ENCODE peak calls at places on chromosomes 12 and 14, in seven cellular contexts. P is MM.1S, Y is NCI-H1092 treated with DMSO at 0.1 percent for 48 hours, E is T follicular helper cell, N is NCI-H2081, X is fibroblast of the aortic adventitia, H is pancreas. F is an unnamed sample.

GRCh38 chr12:111303531-111303930 is 65.4 kb downstream of the PHETA1 start:
- DNase-seq in E (no peak), H (no peak), X (no peak), Y (no peak), P (no peak), N (no peak), F (no peak)

GRCh38 chr14:74308695-74309094 is 6.0 kb upstream of the ABCD4 start:
- DNase-seq in H (no peak), Y (no peak), X (no peak), P (no peak), E (no peak), N (no peak), F (no peak)

GRCh38 chr14:23430733-23431105 is 4.7 kb downstream of the MYH7 start:
- DNase-seq in E (no peak), H (no peak), X (no peak), P (no peak), Y (peak), N (no peak), F (no peak)

GRCh38 chr12:47744005-47744651 is 14.6 kb downstream of the RAPGEF3 start:
- DNase-seq in P (peak), X (no peak), E (peak), H (no peak), N (peak), Y (peak), F (no peak)

GRCh38 chr14:91241848-91242247 is 2.7 kb downstream of the GPR68 start:
- DNase-seq in Y (no peak), P (no peak), E (no peak), N (no peak), H (no peak), X (no peak), F (no peak)

GRCh38 chr12:1332327-1332726 is 262.1 kb downstream of the FBXL14 start:
- DNase-seq in X (peak), H (no peak), Y (no peak), N (no peak), E (no peak), P (no peak), F (no peak)

GRCh38 chr14:33229269-33229924 is 290.7 kb downstream of the NPAS3 start:
- DNase-seq in H (no peak), Y (peak), E (no peak), X (no peak), P (no peak), N (peak), F (no peak)

GRCh38 chr12:108175310-108175709 is 46.2 kb downstream of the WSCD2 start:
- DNase-seq in E (no peak), N (no peak), X (no peak), P (no peak), Y (no peak), H (no peak), F (no peak)

GRCh38 chr14:59333668-59334067 is 131.5 kb downstream of the GPR135 start:
- DNase-seq in H (no peak), E (no peak), X (peak), N (no peak), P (no peak), Y (no peak), F (no peak)

GRCh38 chr14:92486881-92487280 is 26.7 kb upstream of the RIN3 start:
- DNase-seq in E (no peak), P (no peak), N (no peak), Y (no peak), H (no peak), X (peak), F (no peak)

GRCh38 chr12:89709994-89710872 is 1.6 kb upstream of the ATP2B1 start:
- DNase-seq in N (no peak), H (peak), X (no peak), Y (peak), P (no peak), E (no peak), F (no peak)

GRCh38 chr14:105577339-105577861 is 51.0 kb downstream of the TMEM121 start:
- DNase-seq in N (no peak), X (no peak), H (peak), Y (no peak), P (no peak), E (no peak), F (peak)

GRCh38 chr12:48988030-48988649 is 10.0 kb downstream of the WNT1 start:
- DNase-seq in X (peak), N (peak), Y (no peak), E (peak), P (peak), H (peak), F (no peak)

GRCh38 chr12:120194226-120194533 is 335 bp downstream of the GCN1 start:
- DNase-seq in X (no peak), Y (no peak), H (no peak), N (no peak), P (no peak), E (no peak), F (no peak)